ENCODE peak calls at places on chromosomes 12 and 14, in four cellular contexts. Z is sigmoid colon, G is GM12864, H is BE2C. F is an unnamed sample.

GRCh38 chr14:87133073-87133815 is 859.7 kb downstream of the GALC start:
- DNase-seq in Z (no peak), G (no peak), H (no peak), F (no peak)

GRCh38 chr12:26688344-26688904 is 144.6 kb downstream of the ITPR2 start:
- DNase-seq in Z (no peak), G (no peak), H (no peak), F (no peak)

GRCh38 chr14:29529418-29529817 is 398.2 kb downstream of the PRKD1 start:
- DNase-seq in Z (no peak), G (no peak), H (peak), F (no peak)

GRCh38 chr12:8658361-8658760 is 4.3 kb downstream of the MFAP5 start:
- DNase-seq in Z (no peak), G (no peak), H (no peak), F (no peak)

GRCh38 chr12:5969156-5969973 is 24.3 kb upstream of the ANO2 start:
- DNase-seq in Z (no peak), G (no peak), H (no peak), F (no peak)

GRCh38 chr14:73718742-73719251 is 4.6 kb upstream of the PNMA1 start:
- DNase-seq in Z (peak), G (no peak), H (no peak), F (no peak)

GRCh38 chr12:75766263-75767160 is 255.1 kb upstream of the KRR1 start:
- DNase-seq in Z (no peak), G (no peak), H (no peak), F (no peak)

GRCh38 chr14:26870096-26870495 is 272.3 kb upstream of the NOVA1 start:
- DNase-seq in Z (no peak), G (no peak), H (no peak), F (no peak)

GRCh38 chr14:100673085-100673806 is 53.4 kb upstream of the DLK1 start:
- DNase-seq in Z (no peak), G (no peak), H (peak), F (no peak)

GRCh38 chr12:116390656-116391335 is 113.3 kb upstream of the MED13L start:
- DNase-seq in Z (no peak), G (no peak), H (no peak), F (no peak)

GRCh38 chr14:70052990-70053389 is 135.8 kb downstream of the SLC8A3 start:
- DNase-seq in Z (no peak), G (no peak), H (no peak), F (peak)

GRCh38 chr12:122366685-122367475 is 55.6 kb downstream of the CLIP1 start:
- DNase-seq in Z (peak), G (no peak), H (no peak), F (no peak)

GRCh38 chr14:38310420-38310995 is 54.6 kb upstream of the CLEC14A start:
- DNase-seq in Z (no peak), G (no peak), H (no peak), F (no peak)

GRCh38 chr14:78633747-78634146 is 463.6 kb downstream of the NRXN3 start:
- DNase-seq in Z (no peak), G (no peak), H (no peak), F (no peak)

GRCh38 chr12:116222358-116222757 is 55.1 kb downstream of the MED13L start:
- DNase-seq in Z (peak), G (no peak), H (peak), F (no peak)

GRCh38 chr12:104684884-104685283 is 228.1 kb downstream of the CHST11 start:
- DNase-seq in Z (no peak), G (no peak), H (no peak), F (no peak)

GRCh38 chr12:98740751-98741150 is 95.7 kb downstream of the APAF1 start:
- DNase-seq in Z (no peak), G (no peak), H (no peak), F (no peak)

GRCh38 chr14:66369157-66369706 is 116.9 kb upstream of the CCDC196 start:
- DNase-seq in Z (no peak), G (no peak), H (no peak), F (no peak)

GRCh38 chr14:29339491-29339890 is 572.9 kb downstream of the FOXG1 start:
- DNase-seq in Z (no peak), G (no peak), H (no peak), F (no peak)

GRCh38 chr14:76768201-76768656 is 7.0 kb downstream of the VASH1 start:
- DNase-seq in Z (no peak), G (no peak), H (no peak), F (peak)

GRCh38 chr12:40947812-40948211 is 240.3 kb upstream of the PDZRN4 start:
- DNase-seq in Z (no peak), G (no peak), H (no peak), F (no peak)

GRCh38 chr14:69086537-69086936 is 66.4 kb downstream of the DCAF5 start:
- DNase-seq in Z (no peak), G (no peak), H (no peak), F (no peak)

GRCh38 chr14:94571395-94571794 is 9.8 kb upstream of the SERPINA5 start:
- DNase-seq in Z (no peak), G (no peak), H (no peak), F (no peak)

GRCh38 chr14:102097441-102098135 is 10.7 kb upstream of the HSP90AA1 start:
- DNase-seq in Z (peak), G (no peak), H (no peak), F (no peak)

GRCh38 chr12:91355150-91356006 is 172.8 kb upstream of the DCN start:
- DNase-seq in Z (peak), G (peak), H (peak), F (peak)

GRCh38 chr12:7142057-7142644 is 12.0 kb downstream of the CLSTN3 start:
- DNase-seq in Z (no peak), G (no peak), H (peak), F (peak)

GRCh38 chr12:89863332-89863938 is 154.8 kb upstream of the ATP2B1 start:
- DNase-seq in Z (no peak), G (peak), H (no peak), F (peak)

GRCh38 chr14:50010752-50011151 is 105.6 kb downstream of the VCPKMT start:
- DNase-seq in Z (no peak), G (no peak), H (no peak), F (no peak)

GRCh38 chr12:10067259-10067658 is 31.5 kb downstream of the CLEC1A start:
- DNase-seq in Z (no peak), G (no peak), H (no peak), F (no peak)

GRCh38 chr12:56581418-56582145 is 48.5 kb downstream of the BAZ2A start:
- DNase-seq in Z (no peak), G (no peak), H (no peak), F (peak)

GRCh38 chr12:10718279-10718821 is 4.8 kb downstream of the YBX3 start:
- DNase-seq in Z (no peak), G (no peak), H (no peak), F (no peak)

GRCh38 chr14:39267592-39268112 is 33.9 kb downstream of the MIA2 start:
- DNase-seq in Z (no peak), G (no peak), H (no peak), F (no peak)

GRCh38 chr12:132617822-132618682 is 524 bp upstream of the P2RX2 start:
- DNase-seq in Z (no peak), G (no peak), H (peak), F (no peak)

GRCh38 chr14:101547107-101547738 is 14.1 kb upstream of the DIO3 start:
- DNase-seq in Z (no peak), G (no peak), H (no peak), F (no peak)

GRCh38 chr12:114320101-114320500 is 85.8 kb downstream of the TBX5 start:
- DNase-seq in Z (no peak), G (no peak), H (no peak), F (no peak)

GRCh38 chr14:43155258-43155657 is 1351.8 kb downstream of the FSCB start:
- DNase-seq in Z (no peak), G (no peak), H (no peak), F (no peak)

GRCh38 chr12:70815056-70815455 is 105.5 kb downstream of the PTPRR start:
- DNase-seq in Z (no peak), G (no peak), H (no peak), F (no peak)

GRCh38 chr12:18895540-18895939 is 157.6 kb downstream of the CAPZA3 start:
- DNase-seq in Z (no peak), G (no peak), H (no peak), F (no peak)

GRCh38 chr12:31234955-31235867 is 90.7 kb downstream of the SINHCAF start:
- DNase-seq in Z (no peak), G (no peak), H (peak), F (peak)
- TF ChIP-seq CTCF in Z (peak), G (peak), H (peak), F (peak)

DNA sequence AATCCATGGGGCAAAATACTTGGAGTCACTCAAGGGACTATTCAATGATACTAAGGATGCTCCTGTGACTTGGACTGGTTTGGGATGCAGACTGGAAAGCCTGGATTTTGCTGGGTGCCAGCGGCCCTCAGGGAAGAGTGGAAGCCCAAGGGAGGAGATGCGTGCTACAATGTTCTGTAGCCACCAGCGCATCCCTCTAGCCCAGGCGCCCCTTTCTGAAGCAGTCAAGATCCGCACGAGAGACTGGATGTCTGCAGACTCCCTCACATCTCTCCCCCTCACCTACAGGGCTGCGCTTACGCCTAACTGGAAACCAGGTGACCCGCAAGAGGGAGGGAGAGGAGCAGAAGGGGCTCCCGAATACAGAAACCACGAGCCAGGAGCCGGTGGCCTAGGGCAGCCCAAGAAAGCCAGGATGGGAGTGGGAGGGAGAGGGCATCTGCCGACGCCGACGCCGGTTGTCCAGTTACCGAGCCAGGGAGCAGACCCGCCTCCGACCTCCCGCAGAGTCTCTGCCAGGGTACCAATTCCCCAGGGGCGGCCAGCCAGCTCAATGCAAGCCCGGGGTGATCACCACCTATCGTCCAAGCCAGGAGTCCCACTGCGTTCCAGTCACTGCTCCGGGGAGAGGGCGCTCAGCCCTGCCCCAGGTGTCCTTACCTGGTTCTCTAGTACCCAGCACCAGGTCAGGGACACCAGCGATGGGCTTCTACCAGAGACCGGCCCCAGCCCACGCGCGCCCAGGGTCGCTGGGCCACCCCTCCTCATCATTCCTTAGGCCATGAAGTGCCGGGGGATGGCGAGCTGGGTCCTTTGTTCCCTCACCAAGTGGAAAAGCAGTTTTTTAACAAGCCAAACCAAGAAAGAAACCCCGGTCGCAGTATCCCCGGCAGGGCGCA is 1.2 kb downstream of the NTN4 start:
- DNase-seq in Z (no peak), G (no peak), H (peak), F (no peak)
- H3K4me3 ChIP-seq in Z (peak), G (no peak), H (peak), F (no peak)

DNA sequence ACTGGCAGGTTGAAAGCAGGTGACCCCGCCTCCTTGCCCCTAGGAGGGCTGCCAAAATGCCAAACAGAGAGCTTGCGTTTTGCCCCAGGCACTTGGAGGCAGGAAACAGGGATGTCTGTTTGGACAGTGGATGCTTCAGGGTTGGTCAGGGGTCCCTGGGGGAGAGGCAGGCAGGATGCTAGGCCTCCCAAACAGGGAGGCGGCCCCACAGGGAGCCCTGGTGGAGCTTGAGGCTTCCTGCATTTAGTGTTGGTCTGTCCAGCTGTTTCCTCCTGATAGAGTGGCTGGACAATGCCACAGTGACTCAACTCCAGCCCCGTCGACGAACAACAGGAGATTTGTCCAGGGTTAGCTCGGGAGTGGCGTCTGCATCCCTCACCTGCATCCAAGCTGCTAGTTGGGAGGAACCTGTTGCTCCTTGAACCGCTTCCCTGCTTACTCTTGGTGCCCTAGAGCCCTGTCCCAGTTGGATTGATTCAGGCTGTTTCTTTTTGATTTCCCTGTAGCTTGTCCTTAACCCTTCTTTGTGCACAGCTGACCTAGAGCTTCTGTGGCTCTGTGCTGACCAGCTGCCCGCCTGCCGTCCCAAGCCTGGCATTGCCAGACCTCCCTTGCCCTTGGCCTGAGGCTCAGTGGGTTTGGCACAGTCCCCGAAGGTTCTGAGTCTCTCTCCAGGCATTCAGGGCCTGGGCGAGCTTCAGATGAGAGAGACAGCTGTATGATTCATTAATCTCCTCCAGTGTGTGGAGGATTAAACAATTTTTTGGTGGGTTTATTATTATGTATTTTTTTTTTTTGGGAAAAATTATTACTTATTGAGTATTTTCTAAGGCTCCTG is 45.9 kb downstream of the TSPAN9 start:
- DNase-seq in Z (no peak), G (no peak), H (peak), F (no peak)
- TF ChIP-seq CTCF in Z (peak), G (no peak), H (peak), F (no peak)

DNA sequence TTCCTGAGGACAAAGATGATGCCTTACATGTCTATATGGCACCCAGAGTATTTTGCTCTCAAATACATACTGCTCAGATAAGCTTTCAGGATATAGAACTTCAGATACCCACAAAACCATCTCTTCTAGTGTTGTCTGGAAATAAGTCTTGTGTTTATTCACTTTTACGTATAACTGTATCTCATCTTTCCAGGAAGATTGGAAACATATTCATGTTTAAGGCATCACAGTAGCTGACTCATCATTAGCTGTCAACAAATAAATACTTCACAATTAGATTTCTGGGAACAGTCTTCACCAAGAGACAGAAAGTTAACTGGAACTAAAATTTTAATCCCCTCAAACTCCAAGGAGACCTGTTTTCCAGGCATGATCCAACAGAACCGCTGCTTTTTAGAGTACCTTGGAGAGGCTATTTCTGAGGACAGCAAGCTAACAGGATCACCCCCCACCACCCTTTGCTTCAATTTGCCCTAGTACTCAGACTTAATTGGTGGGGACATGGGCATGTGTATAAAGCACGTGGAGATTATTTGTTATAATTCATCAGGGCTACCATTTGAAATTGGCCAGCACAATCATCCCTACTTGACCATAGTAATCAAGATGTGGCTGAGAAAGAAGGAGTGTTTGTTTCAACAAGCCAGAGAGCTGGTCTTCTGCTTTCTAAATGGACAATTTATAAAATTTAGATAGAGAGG is 129.3 kb upstream of the HIF1A start:
- DNase-seq in Z (no peak), G (no peak), H (no peak), F (no peak)
- H3K4me3 ChIP-seq in Z (no peak), G (no peak), H (no peak), F (no peak)

DNA sequence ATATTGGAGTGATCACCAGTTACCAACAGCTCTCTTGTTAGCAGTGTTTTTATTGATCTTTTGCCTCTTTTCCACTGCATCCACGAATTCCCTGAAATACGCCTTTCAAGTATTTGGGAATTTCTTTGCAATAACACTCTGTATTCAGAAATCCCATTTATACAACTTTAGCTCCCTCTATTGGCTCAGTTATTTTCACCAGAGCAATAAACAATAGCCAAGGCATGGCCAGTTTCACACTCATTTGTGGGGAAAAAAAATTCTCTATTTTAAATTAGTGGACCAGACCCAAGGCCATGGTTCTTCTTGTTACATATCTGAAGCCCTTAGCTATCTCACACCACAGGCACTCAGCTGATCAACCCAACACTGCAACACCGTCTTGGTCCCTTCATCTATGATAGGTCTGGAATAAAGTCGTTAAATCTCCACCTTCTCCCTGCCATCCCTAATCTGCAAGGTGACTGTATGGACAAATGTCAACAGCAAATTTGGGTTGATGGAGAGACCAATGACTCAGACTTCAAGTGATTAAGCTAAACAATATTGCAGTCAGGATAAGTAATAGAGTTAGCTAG is 92.4 kb upstream of the TMEM260 start:
- DNase-seq in Z (no peak), G (no peak), H (no peak), F (no peak)
- TF ChIP-seq CTCF in Z (no peak), G (peak), H (peak), F (no peak)